ENCODE peak calls at places on chromosomes 5 and 9, in ten cellular contexts. S, E, K, Q, U, N, L, V, B and J are unnamed samples.

GRCh38 chr9:128164332-128164885 is 4.3 kb downstream of the BBLN start:
- DNase-seq in L (no peak), N (no peak), S (no peak), Q (no peak), V (no peak), B (no peak), U (no peak), K (no peak), E (no peak), J (no peak)

GRCh38 chr9:121298689-121299112 is 30.7 kb downstream of the GSN start:
- DNase-seq in V (no peak), U (no peak), Q (peak), L (no peak), E (no peak), K (no peak), S (peak), N (no peak), B (no peak), J (no peak)

GRCh38 chr9:129813661-129814060 is 10.3 kb downstream of the TOR1A start:
- DNase-seq in V (no peak), N (no peak), K (no peak), L (no peak), Q (no peak), U (no peak), E (no peak), B (no peak), S (no peak), J (no peak)

GRCh38 chr9:121725008-121725795 is 73.8 kb downstream of the DAB2IP start:
- DNase-seq in E (no peak), N (no peak), L (no peak), S (peak), U (no peak), V (peak), K (peak), Q (peak), B (no peak), J (no peak)

GRCh38 chr5:113427871-113428574 is 6.8 kb downstream of the TSSK1B start:
- DNase-seq in U (no peak), B (no peak), N (no peak), V (no peak), Q (no peak), K (peak), S (no peak), L (no peak), E (no peak), J (no peak)

GRCh38 chr5:135623186-135623715 is 44.5 kb upstream of the CXCL14 start:
- DNase-seq in K (no peak), L (no peak), N (no peak), Q (no peak), E (no peak), S (peak), U (no peak), V (no peak), B (no peak), J (no peak)

GRCh38 chr5:134583821-134584220 is 48.8 kb downstream of the SAR1B start:
- DNase-seq in V (no peak), E (no peak), S (no peak), L (no peak), N (no peak), K (no peak), U (no peak), B (no peak), Q (no peak), J (no peak)

GRCh38 chr5:132457371-132458225 is 33.0 kb downstream of the IRF1 start:
- DNase-seq in L (no peak), U (no peak), B (no peak), S (no peak), K (no peak), Q (no peak), N (no peak), E (no peak), V (peak), J (no peak)

GRCh38 chr9:33128570-33128969 is 38.6 kb downstream of the B4GALT1 start:
- DNase-seq in Q (no peak), V (no peak), N (no peak), U (no peak), B (no peak), L (no peak), E (no peak), K (no peak), S (no peak), J (no peak)

GRCh38 chr9:131587331-131587730 is 42.0 kb downstream of the PRRT1B start:
- DNase-seq in U (no peak), B (no peak), E (no peak), L (no peak), V (no peak), Q (no peak), S (no peak), K (no peak), N (no peak), J (no peak)

GRCh38 chr5:135245521-135246499 is 153.2 kb downstream of the MACROH2A1 start:
- DNase-seq in U (no peak), N (no peak), K (peak), B (no peak), Q (no peak), E (peak), V (no peak), S (peak), L (peak), J (no peak)

GRCh38 chr9:85900504-85901201 is 40.3 kb upstream of the NAA35 start:
- DNase-seq in S (no peak), N (peak), E (peak), L (no peak), Q (no peak), B (peak), K (peak), U (peak), V (no peak), J (peak)

GRCh38 chr5:55278778-55279177 is 28.7 kb downstream of the DHX29 start:
- DNase-seq in L (no peak), U (no peak), N (no peak), Q (no peak), K (peak), V (no peak), S (no peak), E (no peak), B (no peak), J (no peak)

GRCh38 chr5:78899922-78900362 is 85.2 kb downstream of the ARSB start:
- DNase-seq in Q (peak), U (no peak), E (peak), S (no peak), N (no peak), B (peak), L (no peak), K (peak), V (no peak), J (no peak)

GRCh38 chr5:166354277-166354676 is 1937.2 kb upstream of the WWC1 start:
- DNase-seq in V (no peak), B (no peak), S (no peak), K (no peak), U (no peak), E (no peak), N (no peak), Q (no peak), L (no peak), J (no peak)

GRCh38 chr9:134848504-134848903 is 32.1 kb upstream of the FCN2 start:
- DNase-seq in U (no peak), Q (no peak), V (no peak), L (no peak), B (no peak), N (no peak), E (no peak), K (no peak), S (no peak), J (no peak)

GRCh38 chr5:42377496-42377895 is 45.7 kb upstream of the GHR start:
- DNase-seq in L (no peak), N (no peak), S (no peak), E (no peak), V (no peak), B (no peak), U (no peak), K (no peak), Q (no peak), J (no peak)

GRCh38 chr5:35369965-35370790 is 139.9 kb upstream of the PRLR start:
- DNase-seq in K (no peak), V (no peak), N (no peak), B (no peak), S (no peak), L (no peak), E (no peak), U (no peak), Q (no peak), J (no peak)

GRCh38 chr5:178524093-178524882 is 65.9 kb downstream of the COL23A1 start:
- DNase-seq in B (no peak), E (no peak), S (no peak), N (no peak), K (no peak), U (no peak), V (no peak), L (no peak), Q (no peak), J (no peak)

GRCh38 chr9:131668057-131668438 is 71.8 kb downstream of the RAPGEF1 start:
- DNase-seq in K (no peak), V (no peak), U (no peak), L (no peak), N (no peak), E (no peak), B (no peak), S (no peak), Q (no peak), J (no peak)

GRCh38 chr5:174053891-174054290 is 8.4 kb downstream of the NSG2 start:
- DNase-seq in E (no peak), Q (no peak), V (no peak), N (no peak), U (no peak), K (no peak), L (no peak), S (no peak), B (no peak), J (no peak)

GRCh38 chr5:124132843-124133242 is 613.6 kb downstream of the ZNF608 start:
- DNase-seq in S (peak), Q (no peak), E (no peak), V (no peak), B (no peak), K (peak), N (no peak), L (no peak), U (no peak), J (no peak)

GRCh38 chr9:32518276-32518675 is 7.7 kb downstream of the RIGI start:
- DNase-seq in V (no peak), N (no peak), B (no peak), S (no peak), E (no peak), L (no peak), U (no peak), K (no peak), Q (no peak), J (no peak)

GRCh38 chr5:2912741-2913140 is 161.3 kb upstream of the IRX2 start:
- DNase-seq in E (no peak), N (no peak), K (no peak), S (peak), U (no peak), L (no peak), Q (no peak), B (no peak), V (no peak), J (no peak)

GRCh38 chr5:96384353-96384752 is 48.7 kb downstream of the PCSK1 start:
- DNase-seq in S (no peak), K (peak), L (peak), N (no peak), B (peak), E (peak), V (peak), Q (no peak), U (no peak), J (no peak)

GRCh38 chr5:40502736-40503135 is 177.0 kb upstream of the PTGER4 start:
- DNase-seq in E (no peak), S (no peak), N (peak), Q (no peak), V (no peak), L (no peak), U (no peak), B (no peak), K (no peak), J (no peak)

GRCh38 chr5:43106290-43106638 is 14.4 kb upstream of the ZNF131 start:
- DNase-seq in K (no peak), S (no peak), E (no peak), U (no peak), Q (no peak), N (no peak), L (no peak), V (no peak), B (no peak), J (no peak)

GRCh38 chr5:926416-927171 is 33.9 kb downstream of the TRIP13 start:
- DNase-seq in N (peak), Q (peak), V (peak), E (no peak), K (peak), U (peak), L (no peak), B (no peak), S (no peak), J (no peak)

GRCh38 chr5:149781612-149782011 is 51.5 kb downstream of the PPARGC1B start:
- DNase-seq in L (no peak), B (no peak), S (no peak), Q (no peak), K (no peak), V (no peak), U (no peak), E (no peak), N (no peak), J (no peak)

GRCh38 chr9:4386819-4387218 is 87.0 kb upstream of the GLIS3 start:
- DNase-seq in L (no peak), Q (no peak), V (no peak), N (no peak), E (no peak), S (no peak), K (no peak), U (no peak), B (no peak), J (no peak)

GRCh38 chr5:141507387-141508091 is 18.7 kb downstream of the PCDHGC5 start:
- DNase-seq in U (no peak), L (no peak), V (peak), Q (no peak), K (no peak), N (no peak), B (no peak), S (no peak), E (no peak), J (no peak)

GRCh38 chr5:158235159-158235547 is 376.2 kb upstream of the CLINT1 start:
- DNase-seq in K (no peak), Q (no peak), E (no peak), S (no peak), B (no peak), L (no peak), N (no peak), V (no peak), U (no peak), J (no peak)

GRCh38 chr9:87545858-87546257 is 48.2 kb downstream of the DAPK1 start:
- DNase-seq in V (no peak), Q (no peak), B (no peak), U (no peak), L (no peak), K (no peak), E (no peak), S (no peak), N (no peak), J (no peak)

GRCh38 chr9:114284316-114285060 is 38.4 kb upstream of the ORM1 start:
- DNase-seq in E (no peak), N (no peak), S (no peak), Q (no peak), L (no peak), V (no peak), B (no peak), U (no peak), K (no peak), J (no peak)

GRCh38 chr5:73818357-73818756 is 192.4 kb downstream of the ARHGEF28 start:
- DNase-seq in L (no peak), V (no peak), B (no peak), U (no peak), S (no peak), Q (no peak), E (no peak), K (no peak), N (no peak), J (no peak)

GRCh38 chr9:28820741-28821140 is 1247.5 kb upstream of the C9orf72 start:
- DNase-seq in B (no peak), L (no peak), N (no peak), V (no peak), E (no peak), Q (no peak), U (no peak), S (no peak), K (no peak), J (no peak)

GRCh38 chr5:39220280-39221030 is 1.1 kb upstream of the FYB1 start:
- DNase-seq in Q (no peak), K (no peak), S (no peak), V (no peak), B (no peak), U (no peak), E (no peak), L (no peak), N (no peak), J (no peak)

GRCh38 chr5:32512916-32513315 is 68.4 kb upstream of the ZFR start:
- DNase-seq in K (no peak), U (no peak), V (no peak), B (no peak), Q (no peak), E (no peak), L (no peak), S (no peak), N (no peak), J (no peak)

GRCh38 chr9:76629205-76629990 is 134.8 kb upstream of the PCA3 start:
- DNase-seq in E (no peak), S (no peak), L (no peak), K (no peak), Q (no peak), B (no peak), N (no peak), U (no peak), V (no peak), J (no peak)